ENCODE peak calls at places on chromosomes 16 and 17, in four cellular contexts. B is sigmoid colon, S is GM12878, F is Panc1. D is an unnamed sample.

GRCh38 chr16:52227851-52228250 is 319.1 kb downstream of the TOX3 start:
- DNase-seq in B (no peak), S (no peak), F (no peak), D (no peak)

GRCh38 chr17:71335212-71335611 is 785.6 kb upstream of the SOX9 start:
- DNase-seq in B (no peak), S (no peak), F (no peak), D (no peak)

GRCh38 chr16:12172343-12172742 is 195.8 kb downstream of the SNX29 start:
- DNase-seq in B (no peak), S (no peak), F (no peak), D (no peak)

GRCh38 chr17:58312021-58312630 is 16.5 kb downstream of the TSPOAP1 start:
- DNase-seq in B (peak), S (no peak), F (no peak), D (no peak)

GRCh38 chr16:64880994-64881393 is 240.9 kb downstream of the CDH11 start:
- DNase-seq in B (no peak), S (no peak), F (no peak), D (no peak)

GRCh38 chr17:46930083-46930482 is 7.1 kb downstream of the GOSR2 start:
- DNase-seq in B (no peak), S (no peak), F (no peak), D (no peak)

GRCh38 chr17:4536259-4536741 is 18.9 kb downstream of the MYBBP1A start:
- DNase-seq in B (no peak), S (no peak), F (no peak), D (no peak)

GRCh38 chr17:2357931-2358434 is 20.7 kb downstream of the SGSM2 start:
- DNase-seq in B (no peak), S (no peak), F (no peak), D (no peak)

GRCh38 chr17:74466111-74466784 is at the start of gene CD300A:
- DNase-seq in B (no peak), S (no peak), F (no peak), D (no peak)

GRCh38 chr17:68310141-68310540 is 18.8 kb downstream of the ARSG start:
- DNase-seq in B (no peak), S (no peak), F (no peak), D (no peak)

GRCh38 chr17:76554131-76554530 is 14.3 kb downstream of the PRCD start:
- DNase-seq in B (no peak), S (no peak), F (no peak), D (no peak)

GRCh38 chr17:74458835-74459234 is 7.6 kb upstream of the CD300A start:
- DNase-seq in B (no peak), S (no peak), F (no peak), D (no peak)

GRCh38 chr17:64183815-64184397 is 54.0 kb upstream of the ERN1 start:
- DNase-seq in B (no peak), S (no peak), F (no peak), D (no peak)

GRCh38 chr17:32927724-32928526 is at the start of gene TMEM98:
- DNase-seq in B (no peak), S (no peak), F (no peak), D (no peak)

GRCh38 chr17:65595071-65595655 is 33.7 kb upstream of the AXIN2 start:
- DNase-seq in B (no peak), S (no peak), F (no peak), D (no peak)

GRCh38 chr16:12757546-12757945 is 46.1 kb downstream of the CPPED1 start:
- DNase-seq in B (no peak), S (no peak), F (no peak), D (no peak)

GRCh38 chr16:2820836-2821482 is 3.9 kb downstream of the PRSS21 start:
- DNase-seq in B (peak), S (no peak), F (no peak), D (peak)

GRCh38 chr16:50065241-50065623 is 538 bp upstream of the HEATR3 start:
- DNase-seq in B (no peak), S (no peak), F (no peak), D (no peak)

GRCh38 chr16:86229866-86230656 is 280.3 kb upstream of the FOXF1 start:
- DNase-seq in B (peak), S (no peak), F (no peak), D (no peak)

GRCh38 chr17:68461589-68461988 is 4.3 kb upstream of the WIPI1 start:
- DNase-seq in B (no peak), S (no peak), F (no peak), D (no peak)

GRCh38 chr17:55448681-55449080 is 27.0 kb upstream of the MMD start:
- DNase-seq in B (no peak), S (no peak), F (no peak), D (no peak)

GRCh38 chr16:9090101-9090959 is 1.1 kb upstream of the HAPSTR1 start:
- DNase-seq in B (peak), S (no peak), F (no peak), D (peak)
- TF ChIP-seq POLR2AphosphoS5 in B (peak), S (no peak), F (no peak), D (no peak)

DNA sequence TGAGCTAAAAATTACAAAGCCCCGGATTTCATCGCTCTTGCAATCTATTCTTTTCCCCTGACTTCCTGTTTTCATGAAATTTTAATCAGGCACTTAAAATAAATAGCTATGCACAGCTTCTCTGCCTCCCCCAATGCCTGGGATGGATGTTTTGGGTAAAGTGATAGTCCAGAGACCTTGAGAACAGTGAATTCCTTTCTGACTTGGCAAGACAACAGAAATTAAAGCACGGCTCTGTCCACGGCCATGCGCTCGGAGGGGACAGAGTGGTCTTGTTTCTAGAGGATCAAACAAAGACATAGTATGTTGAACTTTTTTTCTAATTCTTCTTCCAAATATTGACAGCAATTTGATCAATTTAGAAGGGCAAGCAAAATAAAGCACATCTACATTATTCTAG is 75.4 kb downstream of the MAF start:
- DNase-seq in B (no peak), S (no peak), F (no peak), D (no peak)
- TF ChIP-seq POLR2AphosphoS5 in B (no peak), S (no peak), F (no peak), D (no peak)

GRCh38 chr17:45051060-45051719 is at the start of gene DCAKD:
- DNase-seq in B (peak), S (no peak), F (no peak), D (peak)
- TF ChIP-seq POLR2AphosphoS5 in B (peak), S (peak), F (peak), D (no peak)

DNA sequence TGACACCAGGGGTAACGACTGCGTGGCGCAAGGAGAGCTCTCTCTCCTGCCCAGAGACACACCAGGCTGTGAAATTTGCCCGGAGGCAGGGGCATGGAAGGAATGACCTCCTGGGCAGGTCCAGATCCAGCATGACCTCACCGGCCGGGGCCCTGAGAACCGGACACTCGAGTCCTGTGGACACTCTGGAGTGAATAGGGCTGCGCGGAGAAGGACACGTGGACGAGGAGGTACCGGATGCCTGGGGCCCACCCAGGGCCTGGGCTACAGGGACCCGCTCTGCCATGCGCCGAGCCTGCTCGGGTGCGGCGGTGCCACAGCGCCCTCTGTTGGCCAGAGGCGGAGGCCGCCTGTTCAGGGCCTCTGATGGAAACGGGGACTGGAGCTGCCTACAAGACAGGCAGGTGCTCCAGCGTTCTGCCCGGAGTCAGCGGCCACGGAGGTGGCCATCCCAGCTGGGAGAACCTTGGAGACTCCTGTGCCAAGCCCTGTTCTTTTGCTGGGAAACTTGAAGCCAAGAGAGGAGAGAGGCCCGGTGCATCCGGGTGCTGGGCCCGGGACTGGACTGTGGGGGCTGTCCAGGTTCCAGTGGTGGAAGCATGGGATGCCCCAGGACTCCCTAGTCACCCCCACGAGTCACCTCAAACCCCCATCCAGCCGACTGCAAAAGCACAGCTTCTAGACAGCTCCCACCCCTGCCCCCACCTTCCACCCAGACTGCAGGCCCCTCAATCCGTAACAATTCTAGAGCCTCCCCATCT is 19.3 kb upstream of the NXPH3 start:
- DNase-seq in B (peak), S (no peak), F (no peak), D (peak)
- TF ChIP-seq POLR2AphosphoS5 in B (no peak), S (no peak), F (no peak), D (no peak)

GRCh38 chr17:40598928-40599627 is 33.8 kb upstream of the CCR7 start:
- DNase-seq in B (no peak), S (peak), F (no peak), D (no peak)

GRCh38 chr17:40600486-40601046 is 35.3 kb upstream of the CCR7 start:
- DNase-seq in B (no peak), S (no peak), F (no peak), D (no peak)

GRCh38 chr17:40596261-40596919 is 31.1 kb upstream of the CCR7 start:
- DNase-seq in B (no peak), S (peak), F (no peak), D (no peak)

GRCh38 chr17:40598021-40598927 is 33.0 kb upstream of the CCR7 start:
- DNase-seq in B (no peak), S (no peak), F (no peak), D (no peak)

DNA sequence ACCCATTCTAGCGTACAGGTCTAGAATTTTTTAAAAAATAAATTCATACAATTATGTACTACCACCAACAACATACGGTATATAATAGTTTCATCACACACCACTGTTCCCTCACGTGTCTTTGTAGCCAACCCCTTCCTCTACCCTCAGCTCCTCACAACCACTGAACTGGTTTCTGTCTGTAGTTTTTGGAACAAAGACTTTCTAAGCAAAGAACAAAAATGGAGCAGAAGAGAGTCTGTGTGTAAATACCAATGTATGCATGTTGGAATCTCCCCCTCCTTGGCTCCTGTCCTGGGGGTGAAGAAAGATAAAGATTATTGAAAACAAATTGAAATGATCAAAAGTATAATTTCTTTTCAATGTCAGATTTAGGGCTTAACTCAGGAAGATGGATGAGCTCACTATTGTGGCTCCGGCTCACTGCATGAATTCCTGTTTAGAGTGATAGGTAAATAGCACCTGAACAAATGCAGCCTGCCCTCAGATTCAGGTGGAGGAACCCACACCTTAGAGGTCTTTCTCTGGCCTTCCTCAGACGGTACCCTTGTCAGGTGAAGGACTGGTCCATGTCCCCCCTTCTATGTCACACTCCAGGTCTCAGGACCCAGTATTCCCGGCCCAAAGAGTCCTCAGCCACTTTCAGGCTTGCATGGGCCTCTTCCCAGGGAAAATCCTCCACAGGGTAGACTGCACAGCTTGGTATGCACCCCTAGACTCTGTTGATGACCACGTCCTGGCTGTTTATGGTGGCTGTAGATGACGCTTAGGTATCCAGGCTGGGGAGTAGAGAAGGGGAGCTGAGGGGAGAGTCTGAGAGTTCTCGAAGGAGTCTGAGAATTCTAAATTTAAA is 32.1 kb upstream of the CCR7 start:
- DNase-seq in B (no peak), S (no peak), F (no peak), D (no peak)
- TF ChIP-seq POLR2AphosphoS5 in B (no peak), S (no peak), F (no peak), D (no peak)